ENCODE peak calls at places on chromosomes 11 and 22, in eight cellular contexts. M is dorsolateral prefrontal cortex, N is right atrium auricular region, T is heart left ventricle, O is fibroblast of lung, I is HepG2, A is upper lobe of left lung, J is kidney epithelial cell. G is an unnamed sample. For H3K27me3, the result is how much of the 10 kb centered on the place peaks cover.

GRCh38 chr11:76395296-76395695 is 14.2 kb downstream of the GVQW3 start:
- DNase-seq in M (no peak), N (no peak), T (no peak), O (no peak), I (no peak), A (no peak), J (no peak), G (no peak)

GRCh38 chr11:70111269-70112016 is 33.3 kb downstream of the ANO1 start:
- DNase-seq in M (no peak), N (peak), T (peak), O (peak), I (peak), A (peak), J (no peak), G (no peak)

GRCh38 chr11:76642341-76642740 is 28.2 kb downstream of the LRRC32 start:
- DNase-seq in M (no peak), N (peak), T (no peak), O (no peak), I (no peak), A (no peak), J (no peak), G (no peak)

GRCh38 chr11:8533332-8533731 is 60.7 kb downstream of the STK33 start:
- DNase-seq in M (no peak), N (no peak), T (no peak), O (no peak), I (no peak), A (no peak), J (no peak), G (no peak)

GRCh38 chr11:132456735-132457328 is 1075.5 kb downstream of the OPCML start:
- DNase-seq in M (no peak), N (no peak), T (no peak), O (no peak), I (no peak), A (no peak), J (no peak), G (no peak)

GRCh38 chr11:66510990-66511339 is 530 bp downstream of the BBS1 start:
- DNase-seq in M (no peak), N (no peak), T (no peak), O (no peak), I (no peak), A (no peak), J (no peak), G (no peak)

GRCh38 chr22:49251371-49251770 is 576.3 kb downstream of the BRD1 start:
- DNase-seq in M (peak), N (no peak), T (no peak), O (no peak), I (no peak), A (no peak), J (no peak), G (no peak)

GRCh38 chr22:17981497-17981896 is 42.9 kb downstream of the MICAL3 start:
- DNase-seq in M (no peak), N (no peak), T (no peak), O (no peak), I (no peak), A (no peak), J (no peak), G (no peak)

GRCh38 chr11:19633276-19633675 is 79.4 kb upstream of the NAV2 start:
- DNase-seq in M (no peak), N (peak), T (no peak), O (peak), I (no peak), A (peak), J (no peak), G (no peak)

GRCh38 chr11:111561306-111561705 is 20.8 kb downstream of the LAYN start:
- DNase-seq in M (no peak), N (no peak), T (no peak), O (no peak), I (no peak), A (no peak), J (no peak), G (no peak)

GRCh38 chr11:125123947-125124633 is 12.7 kb upstream of the TMEM218 start:
- DNase-seq in M (no peak), N (peak), T (no peak), O (peak), I (peak), A (peak), J (no peak), G (no peak)
- TF ChIP-seq CTCF in M (peak), N (peak), T (peak), O (peak), I (peak), A (peak), J (peak), G (peak)

GRCh38 chr11:1852885-1853284 is at the start of gene LSP1:
- DNase-seq in M (no peak), N (no peak), T (no peak), O (no peak), I (no peak), A (peak), J (no peak), G (no peak)
- H3K4me3 ChIP-seq in M (no peak), N (peak), T (no peak), O (no peak), I (no peak), A (peak), J (no peak), G (no peak)

GRCh38 chr11:119782021-119782420 is 53.0 kb upstream of the NECTIN1 start:
- DNase-seq in M (no peak), N (no peak), T (no peak), O (no peak), I (no peak), A (no peak), J (no peak), G (no peak)
- H3K27me3 ChIP-seq in M (under half), N (under half), T (under half), O (under half), I (half or more), A (under half), J (under half), G (under half)

DNA sequence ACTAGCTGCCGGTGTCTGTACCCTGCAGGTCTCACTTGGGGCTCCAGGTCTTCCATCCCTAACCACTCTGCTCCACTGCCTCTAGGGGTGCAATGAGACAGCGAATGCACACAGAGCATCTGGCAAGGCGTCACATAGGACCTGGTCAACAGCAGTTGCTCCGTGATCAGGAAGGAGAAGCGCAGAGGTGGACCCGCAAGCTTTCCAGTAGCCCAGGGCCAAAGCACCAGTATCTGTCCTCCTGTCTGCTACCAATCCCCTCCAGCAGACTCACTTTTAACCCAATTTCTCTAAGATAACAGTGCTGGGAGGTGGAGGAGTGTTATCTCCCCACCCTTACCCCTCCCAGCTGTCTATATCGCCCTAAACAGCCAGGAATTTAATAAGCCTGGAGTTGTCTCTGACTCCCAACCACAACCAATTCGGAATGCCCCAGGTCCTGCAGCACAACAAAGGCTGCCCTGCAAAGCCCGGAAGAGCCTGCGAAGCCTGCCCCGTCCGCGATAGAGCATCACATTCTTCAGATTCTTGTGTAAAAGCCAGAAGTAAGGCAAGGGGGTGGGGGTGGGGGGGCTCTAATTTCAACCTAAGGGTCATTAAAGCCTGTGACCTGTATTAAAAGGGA is 19.3 kb downstream of the MYH9 start:
- DNase-seq in M (no peak), N (no peak), T (no peak), O (peak), I (peak), A (no peak), J (peak), G (no peak)
- TF ChIP-seq CTCF in M (no peak), N (peak), T (no peak), O (peak), I (no peak), A (no peak), J (no peak), G (no peak)

GRCh38 chr11:12198261-12198925 is 88.0 kb downstream of the MICAL2 start:
- DNase-seq in M (no peak), N (no peak), T (no peak), O (no peak), I (no peak), A (no peak), J (no peak), G (no peak)
- H3K4me3 ChIP-seq in M (no peak), N (no peak), T (no peak), O (no peak), I (no peak), A (no peak), J (no peak), G (no peak)

DNA sequence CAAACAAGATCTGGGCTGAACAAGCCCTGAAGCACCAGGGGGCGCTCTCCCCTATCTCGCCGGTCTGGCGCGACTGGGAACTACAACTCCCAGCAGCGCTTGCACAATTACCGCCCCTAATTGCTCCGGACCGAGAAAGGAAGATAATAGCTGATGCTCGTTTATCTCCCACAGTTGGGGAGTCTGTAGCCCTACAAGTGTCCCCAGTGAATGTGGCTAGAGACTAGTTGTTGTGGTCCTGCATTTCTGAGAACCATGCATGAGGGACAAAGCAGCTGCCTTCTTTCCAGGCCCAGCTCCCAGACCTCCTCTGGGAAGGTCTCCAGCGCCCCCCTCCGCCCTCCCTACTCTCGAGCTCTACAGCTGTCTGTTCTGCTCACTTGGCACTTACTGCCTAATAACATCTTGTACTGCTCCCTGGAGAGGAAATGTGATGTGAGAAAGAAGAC is 34.4 kb downstream of the NRXN2 start:
- DNase-seq in M (peak), N (peak), T (peak), O (peak), I (peak), A (peak), J (peak), G (peak)
- H3K27me3 ChIP-seq in M (under half), N (under half), T (under half), O (under half), I (half or more), A (under half), J (half or more), G (under half)

DNA sequence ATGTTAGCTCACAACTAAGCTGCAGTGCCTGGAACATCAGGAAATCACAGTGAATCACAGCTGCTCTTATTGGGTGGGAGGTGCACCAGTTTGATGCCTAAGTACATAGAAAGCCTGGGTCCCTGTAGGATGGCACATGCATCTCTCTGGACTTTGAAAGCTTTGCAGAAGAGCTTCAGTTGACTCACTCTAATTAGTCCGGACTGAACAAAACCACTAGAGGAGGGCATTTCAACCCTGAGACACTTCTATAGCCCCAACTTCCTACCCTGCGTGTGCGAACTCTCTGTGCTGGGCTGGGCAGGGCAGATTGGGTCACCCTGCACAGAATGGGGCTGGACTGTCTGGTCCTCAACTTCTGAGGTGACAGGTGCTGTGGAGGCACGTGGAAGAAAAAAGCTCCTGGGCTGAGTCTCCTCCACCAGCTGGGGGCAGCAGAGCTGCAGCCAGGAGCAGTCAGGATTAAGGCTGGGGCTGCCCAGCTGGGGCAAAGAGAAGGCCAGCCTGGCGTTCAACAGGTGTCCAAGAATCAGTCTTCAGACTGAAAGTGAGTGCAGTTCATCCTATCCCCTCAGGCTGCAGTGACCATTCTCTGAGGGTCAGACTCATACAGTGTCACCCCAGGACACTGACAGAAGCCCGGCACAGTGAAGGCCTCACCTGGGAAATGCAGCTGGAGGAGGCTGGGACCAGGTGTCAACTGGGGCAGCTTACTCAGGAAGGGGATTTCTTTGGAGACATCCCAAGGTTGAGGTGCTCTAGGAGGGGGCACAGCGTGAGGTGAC is 22.1 kb downstream of the GGTLC2 start:
- DNase-seq in M (no peak), N (no peak), T (no peak), O (peak), I (peak), A (peak), J (no peak), G (no peak)
- TF ChIP-seq CTCF in M (peak), N (peak), T (peak), O (peak), I (peak), A (peak), J (peak), G (peak)

G was measured in BJ.